ENCODE peak calls at places on chromosomes 2 and 18, in seven cellular contexts. O is transverse colon, D is neural progenitor cell, P is spleen, Q is right atrium auricular region, E is hepatocyte, F is HCT116. Y is an unnamed sample. For H3K4me1, the result is how much of the 10 kb centered on the place peaks cover.

GRCh38 chr2:240818543-240819403 is 1.2 kb downstream of the KIF1A start:
- DNase-seq in O (no peak), Q (no peak), D (peak), F (no peak), E (peak), P (peak), Y (no peak)

GRCh38 chr2:97675714-97676113 is 6.2 kb downstream of the C2orf92 start:
- DNase-seq in P (no peak), O (no peak), E (no peak), Q (no peak), F (no peak), D (no peak), Y (no peak)

GRCh38 chr2:40611196-40611595 is 159.3 kb upstream of the SLC8A1 start:
- DNase-seq in O (no peak), Q (no peak), E (no peak), P (no peak), F (no peak), D (no peak), Y (no peak)

GRCh38 chr2:216636570-216637450 is 3.6 kb downstream of the IGFBP2 start:
- DNase-seq in P (no peak), Q (no peak), E (peak), F (peak), O (peak), D (peak), Y (no peak)

GRCh38 chr2:72326759-72327158 is 179.1 kb upstream of the CYP26B1 start:
- DNase-seq in Q (no peak), D (no peak), P (no peak), F (no peak), O (no peak), E (no peak), Y (no peak)

GRCh38 chr2:74831693-74832530 is 2.0 kb upstream of the HK2 start:
- DNase-seq in D (no peak), Q (no peak), O (no peak), P (no peak), F (no peak), E (peak), Y (no peak)

GRCh38 chr2:127562930-127563329 is 27.4 kb downstream of the MYO7B start:
- DNase-seq in O (no peak), E (no peak), F (no peak), P (no peak), Q (no peak), D (no peak), Y (no peak)

GRCh38 chr2:210611466-210611865 is 55.1 kb downstream of the CPS1 start:
- DNase-seq in Q (no peak), E (no peak), O (no peak), D (no peak), P (no peak), F (no peak), Y (no peak)

GRCh38 chr2:227783404-227784138 is 30.1 kb upstream of the CCL20 start:
- DNase-seq in F (no peak), E (no peak), Q (peak), P (no peak), D (no peak), O (no peak), Y (no peak)

GRCh38 chr2:230714122-230714453 is 1.4 kb downstream of the CAB39 start:
- DNase-seq in P (no peak), E (peak), Q (no peak), O (peak), F (no peak), D (peak), Y (no peak)

GRCh38 chr18:1585881-1586488 is 681.3 kb downstream of the ADCYAP1 start:
- DNase-seq in F (peak), E (peak), P (no peak), O (no peak), D (peak), Q (no peak), Y (no peak)

GRCh38 chr2:109324859-109325258 is 195.9 kb downstream of the SH3RF3 start:
- DNase-seq in F (no peak), Q (peak), P (no peak), E (no peak), D (no peak), O (peak), Y (no peak)

GRCh38 chr2:64212346-64212745 is 68.1 kb upstream of the PELI1 start:
- DNase-seq in F (no peak), D (no peak), Q (no peak), E (no peak), O (no peak), P (no peak), Y (no peak)

GRCh38 chr2:224973112-224974016 is 68.9 kb downstream of the DOCK10 start:
- DNase-seq in F (no peak), P (no peak), D (no peak), Q (no peak), O (peak), E (no peak), Y (no peak)

GRCh38 chr18:76450452-76450851 is 44.6 kb downstream of the ZNF516 start:
- DNase-seq in D (no peak), O (no peak), P (no peak), Q (peak), F (no peak), E (no peak), Y (no peak)

GRCh38 chr2:37167636-37168182 is 10.9 kb upstream of the EIF2AK2 start:
- DNase-seq in D (no peak), E (no peak), F (no peak), P (no peak), O (no peak), Q (no peak), Y (no peak)

GRCh38 chr2:188984680-188985079 is 10.5 kb downstream of the COL3A1 start:
- DNase-seq in D (no peak), F (no peak), O (no peak), E (peak), P (no peak), Q (no peak), Y (no peak)

GRCh38 chr2:236866542-236867340 is 218.9 kb upstream of the COPS8 start:
- DNase-seq in O (no peak), D (no peak), Q (peak), F (no peak), E (no peak), P (no peak), Y (no peak)

GRCh38 chr18:2425426-2426317 is 145.6 kb downstream of the METTL4 start:
- DNase-seq in F (no peak), O (no peak), Q (no peak), P (no peak), E (no peak), D (no peak), Y (no peak)

GRCh38 chr18:62959481-62959880 is 244.1 kb downstream of the PHLPP1 start:
- DNase-seq in Q (no peak), E (no peak), O (no peak), P (no peak), F (no peak), D (no peak), Y (no peak)

GRCh38 chr2:112996635-112997034 is 8.6 kb upstream of the IL36A start:
- DNase-seq in P (no peak), O (peak), Q (no peak), F (no peak), E (no peak), D (no peak), Y (no peak)

GRCh38 chr2:168529900-168530561 is 74.0 kb downstream of the CERS6 start:
- DNase-seq in F (no peak), E (no peak), P (no peak), Q (no peak), D (peak), O (no peak), Y (peak)

GRCh38 chr2:100274076-100274475 is 48.2 kb downstream of the LONRF2 start:
- DNase-seq in Q (no peak), P (no peak), F (no peak), E (no peak), O (no peak), D (no peak), Y (no peak)

GRCh38 chr2:79292231-79292785 is 132.8 kb upstream of the REG3A start:
- DNase-seq in E (no peak), D (no peak), Q (no peak), P (no peak), F (no peak), O (no peak), Y (no peak)

GRCh38 chr2:121872651-121873050 is 117.2 kb downstream of the TSN start:
- DNase-seq in O (no peak), E (no peak), F (no peak), Q (no peak), D (no peak), P (no peak), Y (no peak)

GRCh38 chr2:39119732-39120520 is 925 bp downstream of the SOS1 start:
- DNase-seq in Q (no peak), F (no peak), P (no peak), O (peak), D (peak), E (peak), Y (peak)

GRCh38 chr2:238528953-238529781 is 102.4 kb downstream of the ASB1 start:
- DNase-seq in O (no peak), Q (no peak), D (no peak), F (no peak), E (peak), P (peak), Y (no peak)

GRCh38 chr2:84870306-84870705 is 10.6 kb downstream of the TRABD2A start:
- DNase-seq in F (no peak), E (no peak), Q (peak), D (no peak), O (no peak), P (no peak), Y (no peak)
- TF ChIP-seq CTCF in F (no peak), E (no peak), Q (no peak), D (no peak), O (no peak), P (no peak), Y (no peak)

GRCh38 chr18:9422816-9423519 is 52.3 kb upstream of the RALBP1 start:
- DNase-seq in F (peak), E (no peak), D (no peak), P (no peak), O (peak), Q (no peak), Y (no peak)
- H3K4me3 ChIP-seq in F (no peak), E (no peak), D (no peak), P (no peak), O (no peak), Q (no peak), Y (no peak)

DNA sequence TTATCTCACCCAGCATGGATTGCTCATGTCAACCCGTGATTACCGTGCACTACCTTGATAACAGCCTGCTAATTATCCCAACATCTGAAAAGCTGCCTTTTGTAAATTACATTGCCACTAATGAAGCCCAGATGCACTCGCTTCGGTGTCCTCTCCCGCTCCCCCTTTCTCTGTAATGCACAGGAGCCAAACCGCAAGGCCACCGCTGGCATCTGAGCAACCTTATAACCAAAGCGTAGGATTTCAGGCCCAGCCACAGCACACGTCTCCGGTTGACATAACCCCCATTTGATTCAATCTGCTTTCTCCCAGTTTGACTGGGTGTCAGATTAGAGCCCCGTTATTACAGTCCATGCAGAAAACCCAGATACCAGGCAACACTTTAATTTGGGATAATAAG is 341.2 kb downstream of the ALK start:
- DNase-seq in P (no peak), O (no peak), F (no peak), Q (no peak), D (no peak), E (no peak), Y (peak)
- H3K4me1 ChIP-seq in P (under half), O (under half), F (under half), Q (under half), D (under half), E (under half), Y (under half)

DNA sequence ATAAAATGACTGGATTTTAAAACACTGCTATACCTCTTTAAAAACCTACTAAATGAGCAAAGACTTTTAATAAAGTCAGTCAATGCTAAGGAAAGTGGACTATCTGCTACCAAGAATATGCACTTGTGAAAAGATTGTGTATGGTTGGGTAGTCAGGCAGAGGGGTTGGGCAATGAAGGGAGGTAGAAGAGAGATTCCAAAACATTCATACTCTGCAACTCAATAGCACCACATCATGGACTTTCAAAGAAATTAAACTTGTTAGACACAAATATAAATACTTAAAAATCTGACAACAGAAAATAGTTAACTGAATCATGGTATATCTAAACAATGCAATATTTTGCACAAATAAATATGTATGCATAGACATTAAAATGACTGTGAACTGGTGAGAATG is 139.9 kb upstream of the MAPRE2 start:
- DNase-seq in Q (no peak), F (no peak), E (no peak), O (no peak), P (no peak), D (no peak), Y (no peak)
- TF ChIP-seq CTCF in Q (peak), F (no peak), E (no peak), O (no peak), P (no peak), D (no peak), Y (no peak)